ENCODE peak calls at places on chromosome 12, in eight cellular contexts. S is left ventricle myocardium inferior, M is A549, Y is HFF-Myc, U is HL-60, D is fibroblast of pulmonary artery, L is SK-N-SH, N is GM23248. G is an unnamed sample.

GRCh38 chr12:57842342-57843294 is 3.9 kb downstream of the CTDSP2 start:
- DNase-seq in S (no peak), M (no peak), Y (no peak), U (no peak), D (no peak), L (no peak), N (peak), G (peak)

GRCh38 chr12:47222960-47223847 is 143.4 kb upstream of the AMIGO2 start:
- DNase-seq in S (no peak), M (peak), Y (no peak), U (no peak), D (peak), L (no peak), N (no peak), G (no peak)

GRCh38 chr12:119444462-119445044 is 110.0 kb downstream of the CCDC60 start:
- DNase-seq in S (peak), M (peak), Y (no peak), U (peak), D (peak), L (peak), N (peak), G (peak)

GRCh38 chr12:129186952-129187351 is 333.7 kb downstream of the GLT1D1 start:
- DNase-seq in S (no peak), M (peak), Y (no peak), U (no peak), D (no peak), L (peak), N (no peak), G (peak)

GRCh38 chr12:12720052-12720451 is 2.9 kb downstream of the CDKN1B start:
- DNase-seq in S (no peak), M (peak), Y (no peak), U (no peak), D (no peak), L (no peak), N (peak), G (no peak)

GRCh38 chr12:132461526-132461925 is 28.4 kb upstream of the FBRSL1 start:
- DNase-seq in S (no peak), M (no peak), Y (no peak), U (no peak), D (no peak), L (no peak), N (no peak), G (no peak)

GRCh38 chr12:49941556-49942511 is 8.7 kb upstream of the AQP2 start:
- DNase-seq in S (no peak), M (no peak), Y (no peak), U (no peak), D (no peak), L (no peak), N (no peak), G (no peak)

GRCh38 chr12:114848661-114849060 is 164.7 kb upstream of the TBX3 start:
- DNase-seq in S (no peak), M (peak), Y (no peak), U (no peak), D (peak), L (no peak), N (peak), G (no peak)

GRCh38 chr12:112973712-112974305 is 4.5 kb upstream of the OAS2 start:
- DNase-seq in S (no peak), M (no peak), Y (no peak), U (no peak), D (no peak), L (no peak), N (no peak), G (no peak)

GRCh38 chr12:4273651-4274395 is at the start of gene CCND2:
- DNase-seq in S (peak), M (peak), Y (no peak), U (peak), D (peak), L (peak), N (peak), G (no peak)

GRCh38 chr12:117874842-117875434 is 93.9 kb downstream of the KSR2 start:
- DNase-seq in S (peak), M (peak), Y (no peak), U (peak), D (peak), L (peak), N (peak), G (peak)

GRCh38 chr12:127620956-127621355 is 646.0 kb upstream of the TMEM132C start:
- DNase-seq in S (no peak), M (no peak), Y (no peak), U (no peak), D (no peak), L (no peak), N (no peak), G (no peak)

GRCh38 chr12:117408161-117408791 is 46.9 kb upstream of the NOS1 start:
- DNase-seq in S (no peak), M (no peak), Y (no peak), U (no peak), D (peak), L (peak), N (peak), G (no peak)

GRCh38 chr12:98606367-98606985 is 13.0 kb downstream of the SLC25A3 start:
- DNase-seq in S (no peak), M (no peak), Y (no peak), U (no peak), D (no peak), L (no peak), N (peak), G (no peak)

DNA sequence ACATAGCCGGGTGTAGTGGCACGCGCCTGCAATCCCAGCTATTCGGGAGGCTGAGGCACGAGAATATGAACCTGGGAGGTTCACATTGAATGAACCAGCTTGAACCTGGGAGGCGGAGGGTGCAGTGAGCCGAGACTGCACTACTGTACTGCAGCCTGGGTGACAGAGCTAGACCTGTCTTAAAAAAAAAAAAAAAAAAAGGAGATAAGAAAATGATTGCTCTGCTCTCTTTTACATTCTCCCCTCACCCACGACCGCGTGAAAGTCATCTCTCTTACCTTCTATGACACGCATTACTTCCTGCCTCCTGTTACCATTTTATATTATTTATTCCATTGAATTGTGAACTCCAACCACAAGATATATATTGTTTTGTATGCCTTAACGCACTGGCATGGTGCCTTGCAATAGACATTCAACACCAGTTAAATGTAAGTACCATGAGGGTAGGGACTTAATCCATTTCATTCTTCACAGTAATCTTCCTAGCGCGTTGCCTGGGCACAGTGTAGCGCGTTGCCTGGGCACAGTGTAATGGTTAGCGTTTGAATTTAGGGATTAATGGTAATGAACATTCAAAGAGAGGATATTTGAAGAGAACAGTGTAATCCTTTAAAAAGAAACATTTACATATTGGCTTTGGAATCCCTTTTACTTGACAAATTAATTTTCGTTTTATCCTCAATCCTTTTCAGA is 2.7 kb downstream of the RAP1B start:
- DNase-seq in S (no peak), M (no peak), Y (no peak), U (no peak), D (no peak), L (no peak), N (no peak), G (peak)
- H3K4me3 ChIP-seq in S (peak), M (peak), Y (peak), U (peak), D (peak), L (no peak), N (peak), G (no peak)

DNA sequence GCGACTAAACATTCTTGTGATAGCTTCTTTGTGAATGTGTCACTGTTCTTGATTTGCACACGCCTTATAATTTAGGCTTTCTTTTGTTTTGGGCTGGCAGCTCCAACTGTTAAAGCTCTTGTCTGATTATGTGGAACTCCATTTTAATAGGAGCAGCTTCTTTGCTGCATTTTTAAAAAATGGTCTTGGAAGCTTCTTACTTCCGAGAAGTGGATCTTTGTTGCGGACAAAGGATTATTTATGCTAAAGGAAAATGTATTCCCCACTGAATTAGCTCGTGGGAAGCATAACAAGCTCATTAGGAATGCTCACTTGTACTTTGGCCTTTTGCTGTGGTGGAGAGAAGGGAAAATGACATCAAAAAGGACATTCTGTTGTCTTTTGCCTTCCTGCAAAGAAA is 20.0 kb downstream of the GAS2L3 start:
- DNase-seq in S (no peak), M (no peak), Y (no peak), U (no peak), D (peak), L (no peak), N (peak), G (no peak)
- H3K4me3 ChIP-seq in S (peak), M (no peak), Y (no peak), U (no peak), D (peak), L (no peak), N (peak), G (no peak)

DNA sequence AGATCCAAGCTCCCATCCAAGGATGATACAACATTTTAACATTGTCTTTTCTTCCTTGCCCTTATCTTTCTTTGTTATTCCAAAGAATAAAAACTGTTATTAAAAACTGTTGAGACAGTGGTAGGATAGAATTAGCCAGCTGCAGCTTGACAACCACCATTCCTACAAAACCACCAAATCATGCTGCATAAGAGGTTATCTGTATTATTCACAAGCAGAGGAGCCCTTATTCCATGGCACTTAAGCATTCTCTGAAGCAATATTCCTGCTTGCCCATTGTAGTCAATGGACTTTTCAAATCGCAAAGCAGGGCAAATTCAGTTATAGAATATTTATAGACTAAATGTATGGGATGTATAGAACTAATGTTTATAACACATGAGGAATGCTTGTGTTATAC is 3.4 kb downstream of the ABCD2 start:
- DNase-seq in S (no peak), M (no peak), Y (no peak), U (no peak), D (no peak), L (no peak), N (no peak), G (no peak)
- H3K4me3 ChIP-seq in S (peak), M (no peak), Y (no peak), U (no peak), D (no peak), L (peak), N (no peak), G (no peak)

DNA sequence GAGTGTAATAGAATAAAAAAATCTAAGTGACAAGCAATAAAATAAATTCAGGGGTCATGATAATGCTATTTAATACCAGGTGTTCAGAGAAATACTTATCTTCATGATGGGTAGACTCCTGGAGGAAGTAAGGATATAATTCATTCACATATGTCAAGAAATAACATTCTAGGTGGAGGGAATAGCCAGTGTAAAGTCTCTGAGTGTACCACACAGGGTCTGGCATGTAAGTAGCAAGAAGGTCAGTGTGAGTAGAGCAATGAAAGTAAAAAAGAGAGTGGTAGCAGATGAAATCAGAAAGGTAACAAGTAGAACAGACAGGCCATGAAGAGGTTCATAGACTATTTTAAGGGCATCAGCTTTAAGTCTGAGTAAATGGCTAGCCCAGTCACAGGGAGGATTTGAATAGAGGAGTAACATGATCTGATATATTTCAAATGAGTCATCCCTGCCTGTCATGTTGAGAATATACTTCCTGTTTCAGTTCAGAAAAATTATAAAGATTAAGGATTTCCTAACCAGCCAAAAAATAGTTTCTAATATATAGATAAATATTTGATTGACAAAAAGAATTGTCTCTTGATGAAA is 519.9 kb downstream of the C12orf50 start:
- DNase-seq in S (no peak), M (peak), Y (no peak), U (no peak), D (peak), L (peak), N (peak), G (no peak)
- H3K4me3 ChIP-seq in S (no peak), M (no peak), Y (no peak), U (no peak), D (no peak), L (no peak), N (no peak), G (no peak)

GRCh38 chr12:110002691-110003515 is 3.7 kb downstream of the ANKRD13A start:
- DNase-seq in S (no peak), M (no peak), Y (peak), U (no peak), D (no peak), L (no peak), N (peak), G (no peak)
- H3K4me3 ChIP-seq in S (no peak), M (no peak), Y (no peak), U (no peak), D (no peak), L (no peak), N (peak), G (no peak)

DNA sequence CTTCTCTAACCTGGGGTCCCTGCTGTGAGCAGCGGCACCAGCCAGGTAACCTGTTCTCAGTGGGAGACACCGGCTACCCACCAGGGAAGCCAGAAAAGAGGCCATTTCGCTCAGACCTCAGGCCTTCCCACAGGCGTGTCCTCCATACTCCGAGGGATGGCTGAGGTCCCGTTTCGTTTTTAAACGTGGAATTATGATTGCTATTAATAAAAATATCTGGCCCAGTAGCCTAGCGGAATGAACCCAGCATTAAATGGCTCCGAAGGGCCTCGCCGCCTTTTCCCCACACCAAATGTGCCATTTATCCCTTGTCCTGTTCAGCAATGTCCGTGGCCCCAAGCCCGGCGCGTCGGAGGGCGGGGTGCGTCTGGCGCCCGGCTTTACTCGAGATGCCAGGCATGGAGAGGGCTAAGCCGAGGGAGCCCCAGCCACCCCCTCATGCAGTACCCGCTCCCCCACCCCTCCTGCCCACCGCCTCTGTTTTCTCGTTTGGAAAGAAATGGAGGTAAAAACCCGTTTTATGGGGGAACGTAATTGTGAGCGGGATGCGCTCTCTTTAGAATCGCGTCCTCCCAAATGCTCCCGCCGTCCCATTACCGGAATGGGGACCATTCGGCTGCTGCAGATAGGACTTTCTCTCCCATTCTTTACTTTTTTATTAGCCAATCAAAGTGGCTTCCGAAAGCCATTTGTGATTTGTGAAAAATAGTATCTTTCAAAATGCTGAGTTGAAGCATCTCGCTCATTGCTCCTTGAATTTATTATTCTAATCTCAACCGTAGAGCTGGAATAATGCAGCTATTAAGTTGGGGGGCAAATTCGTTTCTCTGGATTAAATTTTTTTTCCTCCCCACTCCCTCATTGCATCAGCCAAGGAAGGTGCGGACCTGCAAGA is 5.8 kb downstream of the HOXC8 start:
- DNase-seq in S (no peak), M (no peak), Y (no peak), U (no peak), D (no peak), L (no peak), N (peak), G (no peak)
- H3K4me3 ChIP-seq in S (no peak), M (no peak), Y (no peak), U (no peak), D (no peak), L (no peak), N (peak), G (no peak)

GRCh38 chr12:95993907-95994306 is 2.2 kb downstream of the HAL start:
- DNase-seq in S (no peak), M (no peak), Y (no peak), U (no peak), D (no peak), L (no peak), N (no peak), G (no peak)
- H3K4me3 ChIP-seq in S (no peak), M (no peak), Y (no peak), U (no peak), D (no peak), L (no peak), N (no peak), G (no peak)

G was measured in Jurkat, Clone E6-1.